ENCODE peak calls at places on chromosomes 3 and 15, in four cellular contexts. G, U, C and T are unnamed samples.

GRCh38 chr3:14277557-14277956 is 98.9 kb downstream of the LSM3 start:
- DNase-seq in U (no peak), C (no peak), G (no peak), T (no peak)

GRCh38 chr3:129441782-129442181 is 1.8 kb downstream of the IFT122 start:
- DNase-seq in C (peak; percentile 54), G (no peak), U (no peak), T (no peak)

GRCh38 chr15:29516929-29517328 is 247.3 kb upstream of the NSMCE3 start:
- DNase-seq in G (no peak), U (no peak), C (no peak), T (no peak)

GRCh38 chr15:69725957-69726356 is 273.3 kb downstream of the RPLP1 start:
- DNase-seq in G (no peak), C (no peak), U (no peak), T (no peak)

GRCh38 chr3:135125171-135125801 is 330.2 kb downstream of the EPHB1 start:
- DNase-seq in C (peak; percentile 12), G (peak; percentile 36), U (peak; percentile 43), T (peak; percentile 1)

GRCh38 chr3:94787734-94788133 is 724.9 kb downstream of the NSUN3 start:
- DNase-seq in G (peak; percentile 18), U (no peak), C (no peak), T (no peak)

GRCh38 chr3:67940200-67940952 is 286.0 kb upstream of the SUCLG2 start:
- DNase-seq in U (no peak), C (no peak), G (peak; percentile 16), T (no peak)

GRCh38 chr3:141201122-141201521 is 30.5 kb upstream of the PXYLP1 start:
- DNase-seq in C (no peak), G (no peak), U (no peak), T (no peak)

GRCh38 chr15:47607750-47608149 is 109.6 kb upstream of the SEMA6D start:
- DNase-seq in U (no peak), C (peak; percentile 36), G (no peak), T (no peak)

GRCh38 chr3:52053307-52054304 is 2.8 kb downstream of the DUSP7 start:
- DNase-seq in C (no peak), U (no peak), G (peak; percentile 49), T (peak; percentile 99)

GRCh38 chr3:56294316-56294715 is 174.0 kb downstream of the ERC2 start:
- DNase-seq in U (no peak), G (no peak), C (no peak), T (no peak)

GRCh38 chr15:70234256-70234965 is 136.7 kb upstream of the TLE3 start:
- DNase-seq in U (no peak), C (peak; percentile 73), G (no peak), T (no peak)

GRCh38 chr15:82021992-82022391 is 23.8 kb downstream of the MEX3B start:
- DNase-seq in C (peak; percentile 11), G (no peak), U (no peak), T (peak; percentile 80)

GRCh38 chr3:177283983-177284382 is 86.7 kb upstream of the TBL1XR1 start:
- DNase-seq in U (no peak), G (no peak), C (no peak), T (peak; percentile 17)

GRCh38 chr3:32872487-32873382 is 54.9 kb downstream of the TRIM71 start:
- DNase-seq in G (peak; percentile 60), U (no peak), C (peak; percentile 26), T (no peak)

GRCh38 chr3:46113608-46114007 is 86.3 kb upstream of the XCR1 start:
- DNase-seq in G (peak; percentile 81), C (no peak), U (no peak), T (peak; percentile 57)

GRCh38 chr3:172176385-172176784 is 137.0 kb downstream of the FNDC3B start:
- DNase-seq in C (no peak), U (no peak), G (no peak), T (no peak)

GRCh38 chr15:85749261-85750151 is 45.2 kb downstream of the KLHL25 start:
- DNase-seq in C (no peak), U (no peak), G (no peak), T (no peak)

GRCh38 chr15:45121706-45122417 is 7.7 kb downstream of the DUOXA2 start:
- DNase-seq in G (peak; percentile 92), U (no peak), C (peak; percentile 87), T (peak; percentile 90)

GRCh38 chr3:46880884-46881818 is 3.6 kb downstream of the PTH1R start:
- DNase-seq in G (no peak), C (no peak), U (no peak), T (no peak)

GRCh38 chr15:60477991-60478632 is 830 bp downstream of the ICE2 start:
- DNase-seq in U (no peak), C (peak; percentile 51), G (peak; percentile 23), T (peak; percentile 28)

GRCh38 chr3:46349484-46350261 is 4.2 kb upstream of the CCR2 start:
- DNase-seq in G (no peak), U (no peak), C (no peak), T (no peak)

GRCh38 chr15:27067175-27067574 is 96.2 kb downstream of the GABRG3 start:
- DNase-seq in U (no peak), G (no peak), C (no peak), T (no peak)

GRCh38 chr3:123602325-123602724 is 17.5 kb upstream of the HACD2 start:
- DNase-seq in U (no peak), G (peak; percentile 98), C (peak; percentile 80), T (peak; percentile 90)

GRCh38 chr3:158313344-158313927 is 203.5 kb downstream of the RSRC1 start:
- DNase-seq in U (peak; percentile 3), G (peak; percentile 56), C (peak; percentile 6), T (peak; percentile 32)

GRCh38 chr3:69443554-69443953 is 57.7 kb upstream of the FRMD4B start:
- DNase-seq in G (no peak), C (no peak), U (no peak), T (no peak)

DNA sequence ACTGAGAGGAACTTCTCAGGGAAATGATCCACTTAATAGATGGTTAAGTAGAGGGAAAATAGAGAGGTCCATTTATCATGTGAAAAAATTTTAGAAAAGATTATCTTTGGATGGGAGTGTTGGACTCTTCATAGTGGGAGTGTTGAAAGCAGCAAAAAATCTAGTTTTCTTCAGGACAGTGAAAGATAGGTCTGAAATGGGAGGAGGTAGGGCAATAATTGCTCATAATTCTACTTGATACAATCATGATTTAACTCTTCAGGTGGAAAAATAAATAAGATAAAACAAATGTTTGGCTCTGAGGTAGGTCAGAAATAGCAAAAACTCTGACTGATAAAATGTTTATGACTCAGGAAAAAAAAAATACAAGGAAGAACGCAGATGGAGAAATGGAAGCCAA is 144.1 kb upstream of the DPH6 start:
- DNase-seq in C (peak; percentile 28), G (no peak), U (no peak), T (no peak)
- H3K9ac ChIP-seq in C (peak overlapping the region; percentile 70), G (no peak overlapping the region), U (no peak overlapping the region), T (no peak overlapping the region)

DNA sequence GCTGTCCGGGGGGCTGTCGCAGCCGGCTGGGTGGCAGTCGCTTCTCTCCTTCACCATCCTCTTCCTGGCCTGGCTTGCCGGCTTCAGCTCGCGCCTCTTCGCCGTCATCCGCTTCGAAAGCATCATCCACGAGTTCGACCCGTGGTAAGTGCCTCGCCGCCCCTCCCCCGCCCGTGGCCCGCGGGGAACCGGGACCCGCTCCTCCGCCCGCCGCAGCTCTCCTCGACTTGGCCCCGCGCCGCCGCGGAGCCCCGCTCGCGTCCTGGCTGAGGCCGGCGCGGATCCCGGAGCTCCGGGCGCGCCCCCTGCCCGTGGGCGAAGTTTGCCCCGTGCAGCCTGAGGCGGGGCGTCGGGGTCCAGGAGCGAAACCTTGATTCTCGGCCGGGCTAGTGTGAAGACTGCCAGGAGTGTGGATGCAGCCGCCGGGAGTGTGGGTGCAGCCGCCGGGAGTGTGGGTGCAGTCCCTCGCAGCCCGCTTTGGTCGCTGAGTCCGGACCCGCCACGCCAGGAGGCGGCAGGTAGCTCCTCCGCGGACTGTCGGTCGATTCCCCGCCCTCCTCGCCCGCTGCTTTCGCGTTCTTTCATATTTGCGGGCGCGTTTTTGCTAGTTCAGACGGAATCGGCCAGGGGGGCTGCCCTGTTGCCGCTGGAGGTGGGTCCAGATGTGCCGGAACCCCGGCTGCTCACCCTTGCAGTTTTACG is 595 bp downstream of the STT3B start:
- DNase-seq in C (peak; percentile 8), U (no peak), G (peak; percentile 30), T (peak; percentile 43)
- H3K4me3 ChIP-seq in C (peak overlapping the region; percentile 75), U (peak overlapping the region; percentile 81), G (peak overlapping the region; percentile 98), T (peak overlapping the region; percentile 95)

GRCh38 chr15:42974202-42974862 is 53.8 kb upstream of the TTBK2 start:
- DNase-seq in G (no peak), U (no peak), C (no peak), T (no peak)
- H3K9ac ChIP-seq in G (no peak overlapping the region), U (no peak overlapping the region), C (no peak overlapping the region), T (no peak overlapping the region)

GRCh38 chr3:181704421-181705066 is 7.2 kb upstream of the SOX2 start:
- DNase-seq in U (no peak), G (no peak), C (no peak), T (no peak)

GRCh38 chr3:181707980-181708379 is 3.7 kb upstream of the SOX2 start:
- DNase-seq in C (no peak), U (no peak), G (no peak), T (no peak)

GRCh38 chr3:181705081-181705480 is 6.6 kb upstream of the SOX2 start:
- DNase-seq in G (no peak), U (no peak), C (no peak), T (no peak)

GRCh38 chr3:181700168-181701087 is 11.3 kb upstream of the SOX2 start:
- DNase-seq in U (no peak), G (peak; percentile 76), C (no peak), T (peak; percentile 66)

DNA sequence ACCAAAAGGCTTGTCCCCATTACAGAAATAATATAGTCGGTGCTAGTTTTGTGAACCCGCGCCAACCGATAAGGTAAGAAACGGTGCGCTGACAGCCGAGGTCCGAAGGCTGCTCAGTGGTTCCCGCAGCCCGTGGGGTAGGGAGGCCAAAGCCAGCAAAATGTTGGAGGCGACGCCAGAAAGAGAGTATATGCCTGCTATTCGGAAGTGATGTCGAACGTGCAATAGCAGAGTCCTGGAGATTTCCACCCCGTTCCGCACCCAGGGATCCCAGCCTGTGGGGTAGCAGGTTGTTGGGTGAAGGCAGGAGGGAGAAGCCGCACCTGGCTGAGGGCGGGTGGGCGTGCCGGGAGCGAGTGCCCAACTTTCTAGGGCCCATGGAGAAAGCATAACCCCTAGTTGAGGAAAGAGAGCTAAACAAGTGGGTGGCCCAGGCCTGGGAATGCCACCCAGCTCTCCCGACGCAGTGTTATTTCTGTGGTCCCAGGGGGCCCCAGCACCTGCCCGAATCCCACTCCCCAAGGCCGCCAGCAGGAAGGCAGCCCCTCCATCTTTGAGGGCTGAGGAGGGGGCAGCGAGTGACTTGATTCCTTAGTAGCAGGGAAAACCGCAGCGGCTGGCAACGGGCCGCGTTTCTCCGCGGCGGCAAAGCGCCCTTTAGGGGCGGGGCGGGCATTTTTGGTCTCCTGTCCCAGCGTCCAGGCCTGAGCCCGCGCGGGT is 7.9 kb upstream of the SOX2 start:
- DNase-seq in U (no peak), G (no peak), C (no peak), T (no peak)
- H3K4me3 ChIP-seq in U (no peak overlapping the region), G (no peak overlapping the region), C (peak overlapping the region; percentile 19), T (no peak overlapping the region)

DNA sequence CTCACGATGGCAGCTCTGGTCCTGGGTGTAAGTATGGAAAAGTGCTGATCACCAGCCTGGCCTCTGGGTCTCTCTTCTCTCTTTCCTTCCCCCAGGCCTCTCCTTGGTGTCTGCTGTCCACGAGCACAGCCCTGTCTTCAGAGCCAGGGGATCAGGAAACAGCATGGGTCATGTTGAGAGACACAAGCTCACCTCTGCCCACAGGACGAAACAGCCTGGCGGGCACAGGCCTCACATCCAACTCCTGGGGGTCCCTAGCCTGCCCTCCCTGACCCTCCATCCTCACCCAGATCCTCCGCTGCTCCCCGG is 116.4 kb downstream of the FAM43A start:
- DNase-seq in C (no peak), U (no peak), G (no peak), T (no peak)
- H3K9ac ChIP-seq in C (no peak overlapping the region), U (no peak overlapping the region), G (no peak overlapping the region), T (no peak overlapping the region)

GRCh38 chr3:108209579-108209978 is 12.6 kb downstream of the IFT57 start:
- DNase-seq in G (no peak), U (no peak), C (no peak), T (no peak)
- H3K4me3 ChIP-seq in G (no peak overlapping the region), U (no peak overlapping the region), C (no peak overlapping the region), T (no peak overlapping the region)

GRCh38 chr3:109355625-109356441 is 18.5 kb upstream of the DPPA4 start:
- DNase-seq in G (no peak), U (peak; percentile 95), C (no peak), T (no peak)
- H3K9ac ChIP-seq in G (no peak overlapping the region), U (peak overlapping the region; percentile 65), C (no peak overlapping the region), T (no peak overlapping the region)